ENCODE peak calls at places on chromosomes 2 and 18, in seven cellular contexts. M is T follicular helper cell, E is upper lobe of right lung, K is left lung, P is cerebellum, B is HuH-7.5, N is GDM1. T is an unnamed sample.
A peak's percentile ranks its signal among the peaks of the same experiment; 100 is the strongest.

GRCh38 chr2:40101076-40101688 is 322.1 kb upstream of the THUMPD2 start:
- DNase-seq in M (no peak), E (no peak), K (no peak), P (no peak), B (no peak), N (no peak), T (no peak)

GRCh38 chr2:134261398-134262131 is 7.7 kb downstream of the MGAT5 start:
- DNase-seq in M (no peak), E (no peak), K (no peak), P (no peak), B (no peak), N (no peak), T (no peak)

GRCh38 chr2:11830708-11831301 is 84.4 kb downstream of the LPIN1 start:
- DNase-seq in M (no peak), E (no peak), K (no peak), P (no peak), B (no peak), N (no peak), T (no peak)

GRCh38 chr2:63903003-63903402 is 61.3 kb downstream of the UGP2 start:
- DNase-seq in M (no peak), E (no peak), K (no peak), P (no peak), B (no peak), N (no peak), T (no peak)

GRCh38 chr2:114754907-114755563 is 312.6 kb downstream of the DPP10 start:
- DNase-seq in M (no peak), E (no peak), K (no peak), P (no peak), B (no peak), N (no peak), T (peak; percentile 6)

GRCh38 chr2:68789603-68790002 is 55.0 kb downstream of the ARHGAP25 start:
- DNase-seq in M (no peak), E (no peak), K (no peak), P (no peak), B (no peak), N (no peak), T (no peak)

GRCh38 chr2:201907128-201907886 is 101.0 kb downstream of the CDK15 start:
- DNase-seq in M (no peak), E (no peak), K (no peak), P (no peak), B (no peak), N (no peak), T (no peak)

GRCh38 chr2:132936261-132936660 is 266.3 kb upstream of the LYPD1 start:
- DNase-seq in M (no peak), E (no peak), K (no peak), P (no peak), B (no peak), N (no peak), T (no peak)

GRCh38 chr2:227870710-227871374 is 589 bp upstream of the DAW1 start:
- DNase-seq in M (no peak), E (no peak), K (no peak), P (no peak), B (no peak), N (no peak), T (no peak)

GRCh38 chr2:202965810-202966454 is 48.7 kb upstream of the NBEAL1 start:
- DNase-seq in M (no peak), E (no peak), K (no peak), P (no peak), B (no peak), N (peak; percentile 27), T (no peak)

GRCh38 chr2:237575869-237576862 is 9.8 kb downstream of the PRLH start:
- DNase-seq in M (no peak), E (no peak), K (no peak), P (no peak), B (no peak), N (no peak), T (no peak)

GRCh38 chr18:38635706-38636105 is 1070.1 kb upstream of the CELF4 start:
- DNase-seq in M (no peak), E (no peak), K (no peak), P (no peak), B (no peak), N (no peak), T (no peak)

GRCh38 chr2:112814278-112814677 is 22.3 kb downstream of the IL1B start:
- DNase-seq in M (no peak), E (no peak), K (no peak), P (no peak), B (no peak), N (no peak), T (no peak)

GRCh38 chr2:133434962-133435668 is 133.1 kb downstream of the NCKAP5 start:
- DNase-seq in M (no peak), E (no peak), K (no peak), P (no peak), B (no peak), N (no peak), T (no peak)

GRCh38 chr2:45131587-45131986 is 122.3 kb upstream of the SIX2 start:
- DNase-seq in M (no peak), E (no peak), K (no peak), P (no peak), B (no peak), N (peak; percentile 11), T (no peak)

GRCh38 chr2:37776487-37776886 is 105.0 kb upstream of the CDC42EP3 start:
- DNase-seq in M (no peak), E (no peak), K (no peak), P (no peak), B (no peak), N (no peak), T (no peak)

GRCh38 chr2:70988151-70988550 is 6.5 kb downstream of the TEX261 start:
- DNase-seq in M (no peak), E (peak; percentile 60), K (no peak), P (no peak), B (no peak), N (no peak), T (no peak)

GRCh38 chr2:128395640-128396499 is 77.2 kb upstream of the HS6ST1 start:
- DNase-seq in M (no peak), E (peak; percentile 26), K (no peak), P (no peak), B (no peak), N (no peak), T (no peak)

GRCh38 chr2:100427627-100428258 is 10.3 kb upstream of the CHST10 start:
- DNase-seq in M (peak; percentile 42), E (peak; percentile 74), K (peak; percentile 59), P (peak; percentile 52), B (no peak), N (peak; percentile 47), T (no peak)

GRCh38 chr2:40797115-40797514 is 345.2 kb upstream of the SLC8A1 start:
- DNase-seq in M (no peak), E (no peak), K (no peak), P (no peak), B (no peak), N (no peak), T (no peak)

GRCh38 chr18:69968073-69968472 is 20.4 kb upstream of the CD226 start:
- DNase-seq in M (no peak), E (no peak), K (no peak), P (no peak), B (no peak), N (no peak), T (peak; percentile 19)